ENCODE peak calls at places on chromosome 7, in nine cellular contexts. One of them, this sample, is unnamed.

GRCh38 chr7:32536585-32536984 is 41.3 kb downstream of the AVL9 start:
- DNase-seq in cardiac muscle cell: peak; percentile 64
- DNase-seq in OCI-LY7: no peak
- DNase-seq in astrocyte of the spinal cord: peak; percentile 84
- DNase-seq in IMR-90: peak; percentile 82
- DNase-seq in BJ: peak; percentile 18
- DNase-seq in skeletal muscle cell: peak; percentile 34
- DNase-seq in cardiac fibroblast: peak; percentile 72
- DNase-seq in mesendoderm: no peak
- DNase-seq in this sample: peak; percentile 48

GRCh38 chr7:2030475-2031456 is 202.0 kb downstream of the MAD1L1 start:
- DNase-seq in cardiac muscle cell: no peak
- DNase-seq in OCI-LY7: peak; percentile 65
- DNase-seq in astrocyte of the spinal cord: no peak
- DNase-seq in IMR-90: no peak
- DNase-seq in BJ: no peak
- DNase-seq in skeletal muscle cell: no peak
- DNase-seq in cardiac fibroblast: no peak
- DNase-seq in mesendoderm: no peak
- DNase-seq in this sample: no peak

GRCh38 chr7:84669177-84669732 is 474.7 kb upstream of the SEMA3A start:
- DNase-seq in cardiac muscle cell: peak; percentile 48
- DNase-seq in OCI-LY7: no peak
- DNase-seq in astrocyte of the spinal cord: no peak
- DNase-seq in IMR-90: no peak
- DNase-seq in BJ: no peak
- DNase-seq in skeletal muscle cell: no peak
- DNase-seq in cardiac fibroblast: peak; percentile 9
- DNase-seq in mesendoderm: no peak
- DNase-seq in this sample: no peak

GRCh38 chr7:133703547-133703946 is 423.6 kb upstream of the LRGUK start:
- DNase-seq in cardiac muscle cell: peak; percentile 65
- DNase-seq in OCI-LY7: no peak
- DNase-seq in astrocyte of the spinal cord: peak; percentile 85
- DNase-seq in IMR-90: peak; percentile 98
- DNase-seq in BJ: peak; percentile 50
- DNase-seq in skeletal muscle cell: peak; percentile 90
- DNase-seq in cardiac fibroblast: peak; percentile 95
- DNase-seq in mesendoderm: no peak
- DNase-seq in this sample: peak; percentile 82

GRCh38 chr7:30430300-30430699 is 48.3 kb downstream of the NOD1 start:
- DNase-seq in cardiac muscle cell: peak; percentile 11
- DNase-seq in OCI-LY7: no peak
- DNase-seq in astrocyte of the spinal cord: peak; percentile 22
- DNase-seq in IMR-90: no peak
- DNase-seq in BJ: no peak
- DNase-seq in skeletal muscle cell: no peak
- DNase-seq in cardiac fibroblast: peak; percentile 11
- DNase-seq in mesendoderm: no peak
- DNase-seq in this sample: no peak

GRCh38 chr7:104272767-104273384 is 55.5 kb upstream of the LHFPL3 start:
- DNase-seq in cardiac muscle cell: peak; percentile 53
- DNase-seq in OCI-LY7: peak; percentile 15
- DNase-seq in astrocyte of the spinal cord: peak; percentile 49
- DNase-seq in IMR-90: peak; percentile 57
- DNase-seq in BJ: no peak
- DNase-seq in skeletal muscle cell: peak; percentile 13
- DNase-seq in cardiac fibroblast: peak; percentile 66
- DNase-seq in mesendoderm: peak; percentile 56
- DNase-seq in this sample: peak; percentile 8

GRCh38 chr7:142384508-142384922 is 126.7 kb upstream of the PRSS58 start:
- DNase-seq in cardiac muscle cell: peak; percentile 75
- DNase-seq in OCI-LY7: no peak
- DNase-seq in astrocyte of the spinal cord: peak; percentile 46
- DNase-seq in IMR-90: peak; percentile 43
- DNase-seq in BJ: peak; percentile 66
- DNase-seq in skeletal muscle cell: peak; percentile 84
- DNase-seq in cardiac fibroblast: peak; percentile 55
- DNase-seq in mesendoderm: no peak
- DNase-seq in this sample: peak; percentile 34

GRCh38 chr7:151938550-151938949 is 17.7 kb upstream of the GALNTL5 start:
- DNase-seq in cardiac muscle cell: no peak
- DNase-seq in OCI-LY7: no peak
- DNase-seq in astrocyte of the spinal cord: no peak
- DNase-seq in IMR-90: no peak
- DNase-seq in BJ: no peak
- DNase-seq in skeletal muscle cell: no peak
- DNase-seq in cardiac fibroblast: no peak
- DNase-seq in mesendoderm: no peak
- DNase-seq in this sample: no peak

DNA sequence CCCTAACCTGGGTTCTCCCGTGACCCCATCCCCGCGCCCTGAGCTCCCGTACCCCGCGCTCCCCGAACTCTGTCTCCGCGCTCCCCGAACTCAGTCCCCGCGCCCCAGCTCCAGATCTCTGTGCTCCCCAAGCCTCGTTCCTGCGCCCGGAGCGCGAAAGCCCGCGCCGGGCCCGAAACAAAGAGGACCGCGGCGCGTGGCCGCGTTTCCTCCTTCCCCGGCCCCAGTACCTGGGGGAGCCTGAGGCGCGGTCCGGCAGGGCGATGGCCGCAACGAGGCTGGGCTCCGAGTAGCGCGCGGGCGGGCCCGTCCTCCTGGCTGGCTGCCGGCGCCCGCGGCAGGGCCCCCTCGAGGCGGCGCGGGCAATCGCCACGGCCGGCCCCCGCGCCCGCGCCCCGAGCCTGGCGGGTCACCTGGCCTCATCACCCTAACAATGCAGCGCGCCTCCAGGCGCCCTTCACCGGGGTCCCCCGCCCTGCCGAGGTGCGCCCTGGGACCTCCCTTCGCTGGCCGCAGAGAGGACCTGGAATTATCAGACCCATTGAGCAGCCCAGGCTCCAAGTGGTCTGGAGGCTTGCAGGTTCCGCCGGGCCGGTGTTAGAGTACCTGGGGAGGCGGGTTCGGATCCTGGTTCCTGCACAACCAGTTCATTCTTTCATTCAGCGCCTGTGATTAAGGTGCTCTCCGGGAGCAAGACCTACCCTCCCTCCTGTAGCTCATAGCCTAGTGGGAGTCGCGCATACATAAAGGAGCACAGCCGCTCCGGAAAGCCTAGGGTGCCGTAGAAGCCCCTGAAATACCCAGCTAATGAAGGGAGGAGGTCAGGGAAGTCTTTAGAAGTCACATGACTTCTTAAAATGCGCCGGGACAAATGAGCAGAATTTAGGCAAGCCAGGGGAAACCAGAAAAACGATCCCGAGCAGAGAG is at the start of gene TNS3:
- DNase-seq in cardiac muscle cell: peak; percentile 54
- DNase-seq in OCI-LY7: peak; percentile 71
- DNase-seq in astrocyte of the spinal cord: no peak
- DNase-seq in IMR-90: peak; percentile 36
- DNase-seq in BJ: no peak
- DNase-seq in skeletal muscle cell: no peak
- DNase-seq in cardiac fibroblast: peak; percentile 44
- DNase-seq in mesendoderm: peak; percentile 65
- DNase-seq in this sample: no peak
- H3K4me3 ChIP-seq in cardiac muscle cell: peak within 1 kb of the TSS; percentile 61
- H3K4me3 ChIP-seq in OCI-LY7: peak within 1 kb of the TSS; percentile 87
- H3K4me3 ChIP-seq in astrocyte of the spinal cord: peak within 1 kb of the TSS; percentile 80
- H3K4me3 ChIP-seq in IMR-90: peak within 1 kb of the TSS; percentile 79
- H3K4me3 ChIP-seq in BJ: peak within 1 kb of the TSS; percentile 77
- H3K4me3 ChIP-seq in skeletal muscle cell: peak within 1 kb of the TSS; percentile 81
- H3K4me3 ChIP-seq in cardiac fibroblast: peak within 1 kb of the TSS; percentile 84
- H3K4me3 ChIP-seq in mesendoderm: peak within 1 kb of the TSS; percentile 34
- H3K4me3 ChIP-seq in this sample: peak within 1 kb of the TSS; percentile 91

DNA sequence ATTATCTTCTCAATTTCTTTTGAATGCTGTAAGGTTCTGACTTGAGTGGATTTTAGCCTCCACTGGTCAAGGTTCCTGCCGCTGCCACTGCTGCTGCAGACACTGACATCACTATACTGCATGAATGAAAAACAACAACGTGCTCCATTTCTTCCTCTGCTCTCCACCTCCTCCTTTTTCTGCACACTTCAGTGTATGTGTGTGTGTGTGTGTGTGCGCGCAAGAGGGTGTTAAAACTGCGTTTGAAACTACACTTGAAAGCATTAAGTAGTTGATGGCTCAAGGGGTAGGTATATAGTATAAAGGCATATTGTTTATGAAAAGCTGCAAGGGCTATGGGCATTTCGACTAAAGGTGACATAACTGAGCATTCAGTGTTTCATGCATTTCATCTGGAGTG is 3.5 kb downstream of the GLCCI1 start:
- DNase-seq in cardiac muscle cell: no peak
- DNase-seq in OCI-LY7: peak; percentile 52
- DNase-seq in astrocyte of the spinal cord: no peak
- DNase-seq in IMR-90: peak; percentile 6
- DNase-seq in BJ: no peak
- DNase-seq in skeletal muscle cell: no peak
- DNase-seq in cardiac fibroblast: no peak
- DNase-seq in mesendoderm: no peak
- DNase-seq in this sample: peak; percentile 44
- H3K4me3 ChIP-seq in cardiac muscle cell: no peak overlapping the region
- H3K4me3 ChIP-seq in OCI-LY7: peak overlapping the region; percentile 72
- H3K4me3 ChIP-seq in astrocyte of the spinal cord: peak overlapping the region; percentile 17
- H3K4me3 ChIP-seq in IMR-90: no peak overlapping the region
- H3K4me3 ChIP-seq in BJ: peak overlapping the region; percentile 82
- H3K4me3 ChIP-seq in skeletal muscle cell: peak overlapping the region; percentile 2
- H3K4me3 ChIP-seq in cardiac fibroblast: no peak overlapping the region
- H3K4me3 ChIP-seq in mesendoderm: no peak overlapping the region
- H3K4me3 ChIP-seq in this sample: peak overlapping the region; percentile 87

GRCh38 chr7:78197447-78197846 is 398.9 kb downstream of the PHTF2 start:
- DNase-seq in cardiac muscle cell: peak; percentile 68
- DNase-seq in OCI-LY7: no peak
- DNase-seq in astrocyte of the spinal cord: peak; percentile 8
- DNase-seq in IMR-90: peak; percentile 75
- DNase-seq in BJ: peak; percentile 40
- DNase-seq in skeletal muscle cell: peak; percentile 54
- DNase-seq in cardiac fibroblast: peak; percentile 85
- DNase-seq in mesendoderm: no peak
- DNase-seq in this sample: peak; percentile 83

GRCh38 chr7:78189762-78190161 is 391.2 kb downstream of the PHTF2 start:
- DNase-seq in cardiac muscle cell: no peak
- DNase-seq in OCI-LY7: no peak
- DNase-seq in astrocyte of the spinal cord: no peak
- DNase-seq in IMR-90: no peak
- DNase-seq in BJ: no peak
- DNase-seq in skeletal muscle cell: no peak
- DNase-seq in cardiac fibroblast: no peak
- DNase-seq in mesendoderm: no peak
- DNase-seq in this sample: no peak

GRCh38 chr7:78194609-78195008 is 396.0 kb downstream of the PHTF2 start:
- DNase-seq in cardiac muscle cell: peak; percentile 36
- DNase-seq in OCI-LY7: no peak
- DNase-seq in astrocyte of the spinal cord: no peak
- DNase-seq in IMR-90: no peak
- DNase-seq in BJ: no peak
- DNase-seq in skeletal muscle cell: no peak
- DNase-seq in cardiac fibroblast: no peak
- DNase-seq in mesendoderm: no peak
- DNase-seq in this sample: no peak

GRCh38 chr7:78195281-78195680 is 396.7 kb downstream of the PHTF2 start:
- DNase-seq in cardiac muscle cell: peak; percentile 70
- DNase-seq in OCI-LY7: no peak
- DNase-seq in astrocyte of the spinal cord: no peak
- DNase-seq in IMR-90: no peak
- DNase-seq in BJ: no peak
- DNase-seq in skeletal muscle cell: no peak
- DNase-seq in cardiac fibroblast: no peak
- DNase-seq in mesendoderm: no peak
- DNase-seq in this sample: no peak

DNA sequence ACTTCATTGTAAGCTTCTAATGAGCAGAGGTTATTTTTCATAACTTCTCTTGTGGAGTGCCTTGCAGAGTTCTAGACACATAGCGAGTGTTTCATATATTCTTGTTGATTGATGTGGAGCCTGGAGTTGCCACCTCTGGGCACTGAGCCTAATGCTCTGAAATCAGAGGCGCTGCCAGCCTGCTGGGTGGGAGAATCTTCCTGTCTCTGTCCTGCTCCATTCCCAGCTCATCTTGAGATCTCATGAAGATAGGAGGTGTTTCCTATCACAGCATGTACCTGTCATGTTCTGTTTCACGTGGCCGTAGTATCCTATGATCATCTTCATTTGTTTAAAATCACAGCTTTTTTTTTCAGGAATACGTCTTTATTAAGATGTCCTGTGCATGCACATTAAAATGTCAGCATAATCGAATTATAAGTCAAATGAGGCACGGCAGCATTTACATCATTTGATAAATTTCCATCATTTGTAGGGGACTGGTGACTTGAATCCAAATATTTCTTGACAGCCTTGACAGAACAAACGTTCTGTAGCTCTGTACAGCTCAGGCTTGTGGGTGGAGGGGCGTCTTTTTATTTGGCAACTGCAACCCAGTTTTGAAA is 393.0 kb downstream of the PHTF2 start:
- DNase-seq in cardiac muscle cell: no peak
- DNase-seq in OCI-LY7: no peak
- DNase-seq in astrocyte of the spinal cord: no peak
- DNase-seq in IMR-90: no peak
- DNase-seq in BJ: no peak
- DNase-seq in skeletal muscle cell: no peak
- DNase-seq in cardiac fibroblast: no peak
- DNase-seq in mesendoderm: no peak
- DNase-seq in this sample: no peak
- H3K4me3 ChIP-seq in cardiac muscle cell: no peak overlapping the region
- H3K4me3 ChIP-seq in OCI-LY7: no peak overlapping the region
- H3K4me3 ChIP-seq in astrocyte of the spinal cord: no peak overlapping the region
- H3K4me3 ChIP-seq in IMR-90: no peak overlapping the region
- H3K4me3 ChIP-seq in BJ: no peak overlapping the region
- H3K4me3 ChIP-seq in skeletal muscle cell: no peak overlapping the region
- H3K4me3 ChIP-seq in cardiac fibroblast: no peak overlapping the region
- H3K4me3 ChIP-seq in mesendoderm: no peak overlapping the region
- H3K4me3 ChIP-seq in this sample: no peak overlapping the region

GRCh38 chr7:77796960-77797359 is 1.3 kb downstream of the TMEM60 start:
- DNase-seq in cardiac muscle cell: no peak
- DNase-seq in OCI-LY7: no peak
- DNase-seq in astrocyte of the spinal cord: no peak
- DNase-seq in IMR-90: no peak
- DNase-seq in BJ: no peak
- DNase-seq in skeletal muscle cell: no peak
- DNase-seq in cardiac fibroblast: no peak
- DNase-seq in mesendoderm: no peak
- DNase-seq in this sample: no peak

GRCh38 chr7:77794000-77794399 is 4.2 kb downstream of the TMEM60 start:
- DNase-seq in cardiac muscle cell: no peak
- DNase-seq in OCI-LY7: no peak
- DNase-seq in astrocyte of the spinal cord: no peak
- DNase-seq in IMR-90: no peak
- DNase-seq in BJ: no peak
- DNase-seq in skeletal muscle cell: no peak
- DNase-seq in cardiac fibroblast: no peak
- DNase-seq in mesendoderm: no peak
- DNase-seq in this sample: no peak

GRCh38 chr7:77797734-77798393 is 370 bp downstream of the TMEM60 start:
- DNase-seq in cardiac muscle cell: no peak
- DNase-seq in OCI-LY7: no peak
- DNase-seq in astrocyte of the spinal cord: no peak
- DNase-seq in IMR-90: peak; percentile 34
- DNase-seq in BJ: no peak
- DNase-seq in skeletal muscle cell: no peak
- DNase-seq in cardiac fibroblast: no peak
- DNase-seq in mesendoderm: no peak
- DNase-seq in this sample: no peak

GRCh38 chr7:77798394-77799077 is at the start of the genes PHTF2 and TMEM60:
- DNase-seq in cardiac muscle cell: peak; percentile 100
- DNase-seq in OCI-LY7: peak; percentile 99
- DNase-seq in astrocyte of the spinal cord: peak; percentile 100
- DNase-seq in IMR-90: peak; percentile 100
- DNase-seq in BJ: peak; percentile 99
- DNase-seq in skeletal muscle cell: peak; percentile 99
- DNase-seq in cardiac fibroblast: peak; percentile 100
- DNase-seq in mesendoderm: peak; percentile 100
- DNase-seq in this sample: peak; percentile 99

DNA sequence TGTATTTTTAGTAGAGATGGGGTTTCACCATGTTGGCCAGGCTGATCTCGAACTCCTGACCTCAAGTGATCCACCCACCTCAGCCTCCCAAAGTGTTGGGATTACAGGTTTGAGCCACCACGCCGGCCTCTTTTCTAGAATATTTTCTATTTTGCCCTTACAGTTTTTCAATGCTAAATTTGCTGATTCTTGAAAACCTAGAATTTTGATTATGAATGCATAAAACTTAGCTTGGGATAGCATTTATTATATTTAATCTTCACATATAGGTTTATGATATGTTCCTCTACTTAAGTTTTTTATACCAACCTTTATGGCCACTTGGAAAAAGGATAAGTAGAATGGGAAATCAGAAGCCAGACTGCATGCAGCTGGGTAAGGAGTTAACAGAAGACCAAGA is 2.1 kb downstream of the TMEM60 start:
- DNase-seq in cardiac muscle cell: no peak
- DNase-seq in OCI-LY7: no peak
- DNase-seq in astrocyte of the spinal cord: no peak
- DNase-seq in IMR-90: no peak
- DNase-seq in BJ: no peak
- DNase-seq in skeletal muscle cell: no peak
- DNase-seq in cardiac fibroblast: no peak
- DNase-seq in mesendoderm: no peak
- DNase-seq in this sample: no peak
- H3K4me3 ChIP-seq in cardiac muscle cell: no peak overlapping the region
- H3K4me3 ChIP-seq in OCI-LY7: peak overlapping the region; percentile 87
- H3K4me3 ChIP-seq in astrocyte of the spinal cord: no peak overlapping the region
- H3K4me3 ChIP-seq in IMR-90: no peak overlapping the region
- H3K4me3 ChIP-seq in BJ: no peak overlapping the region
- H3K4me3 ChIP-seq in skeletal muscle cell: no peak overlapping the region
- H3K4me3 ChIP-seq in cardiac fibroblast: no peak overlapping the region
- H3K4me3 ChIP-seq in mesendoderm: no peak overlapping the region
- H3K4me3 ChIP-seq in this sample: no peak overlapping the region

This sample was measured in foreskin fibroblast.